ENCODE peak calls at places on chromosome 22, in six cellular contexts. One of them, this sample, is unnamed.

GRCh38 chr22:28283025-28283654 is 364.1 kb upstream of the PITPNB start:
- DNase-seq in IMR-90: peak
- DNase-seq in lower leg skin: no peak
- DNase-seq in testis: no peak
- DNase-seq in A549: no peak
- DNase-seq in adrenal gland: no peak
- DNase-seq in this sample: no peak

GRCh38 chr22:47632646-47633045 is 870.2 kb downstream of the TBC1D22A start:
- DNase-seq in IMR-90: no peak
- DNase-seq in lower leg skin: peak
- DNase-seq in adrenal gland: no peak
- DNase-seq in testis: no peak
- DNase-seq in A549: no peak
- DNase-seq in this sample: no peak

GRCh38 chr22:20016734-20017621 is at the start of gene ARVCF:
- DNase-seq in IMR-90: peak
- DNase-seq in A549: peak
- DNase-seq in adrenal gland: peak
- DNase-seq in testis: peak
- DNase-seq in lower leg skin: peak
- DNase-seq in this sample: peak

GRCh38 chr22:17980638-17981051 is 43.7 kb downstream of the MICAL3 start:
- DNase-seq in lower leg skin: no peak
- DNase-seq in testis: peak
- DNase-seq in adrenal gland: peak
- DNase-seq in IMR-90: peak
- DNase-seq in A549: no peak
- DNase-seq in this sample: peak

GRCh38 chr22:36765943-36766450 is 9.9 kb downstream of the IFT27 start:
- DNase-seq in testis: no peak
- DNase-seq in IMR-90: peak
- DNase-seq in A549: no peak
- DNase-seq in adrenal gland: no peak
- DNase-seq in lower leg skin: no peak
- DNase-seq in this sample: no peak

GRCh38 chr22:29306830-29307657 is 594 bp downstream of the GAS2L1 start:
- DNase-seq in adrenal gland: peak
- DNase-seq in IMR-90: peak
- DNase-seq in testis: peak
- DNase-seq in lower leg skin: peak
- DNase-seq in A549: peak
- DNase-seq in this sample: peak

GRCh38 chr22:36449776-36450175 is 31.7 kb downstream of the TXN2 start:
- DNase-seq in lower leg skin: no peak
- DNase-seq in IMR-90: no peak
- DNase-seq in testis: no peak
- DNase-seq in adrenal gland: no peak
- DNase-seq in A549: no peak
- DNase-seq in this sample: no peak

GRCh38 chr22:28444659-28445058 is 235.0 kb downstream of the TTC28 start:
- DNase-seq in lower leg skin: no peak
- DNase-seq in A549: no peak
- DNase-seq in IMR-90: no peak
- DNase-seq in testis: no peak
- DNase-seq in adrenal gland: peak
- DNase-seq in this sample: no peak

GRCh38 chr22:36151006-36151595 is 9.5 kb downstream of the APOL3 start:
- DNase-seq in lower leg skin: peak
- DNase-seq in adrenal gland: peak
- DNase-seq in IMR-90: no peak
- DNase-seq in A549: no peak
- DNase-seq in testis: no peak
- DNase-seq in this sample: peak

GRCh38 chr22:21943571-21944448 is 8.8 kb downstream of the PPM1F start:
- DNase-seq in lower leg skin: no peak
- DNase-seq in adrenal gland: no peak
- DNase-seq in A549: no peak
- DNase-seq in IMR-90: no peak
- DNase-seq in testis: no peak
- DNase-seq in this sample: no peak

GRCh38 chr22:36644333-36644757 is 59.2 kb downstream of the CACNG2 start:
- DNase-seq in adrenal gland: peak
- DNase-seq in A549: peak
- DNase-seq in lower leg skin: no peak
- DNase-seq in IMR-90: peak
- DNase-seq in testis: peak
- DNase-seq in this sample: peak

GRCh38 chr22:24400726-24401596 is 26.4 kb upstream of the ADORA2A start:
- DNase-seq in lower leg skin: no peak
- DNase-seq in A549: no peak
- DNase-seq in IMR-90: peak
- DNase-seq in adrenal gland: no peak
- DNase-seq in testis: no peak
- DNase-seq in this sample: no peak

GRCh38 chr22:19951351-19951750 is 9.7 kb upstream of the TXNRD2 start:
- DNase-seq in testis: peak
- DNase-seq in adrenal gland: peak
- DNase-seq in IMR-90: no peak
- DNase-seq in lower leg skin: no peak
- DNase-seq in A549: no peak
- DNase-seq in this sample: no peak

GRCh38 chr22:35961480-35961902 is 67.1 kb downstream of the RBFOX2 start:
- DNase-seq in testis: peak
- DNase-seq in adrenal gland: peak
- DNase-seq in A549: peak
- DNase-seq in lower leg skin: no peak
- DNase-seq in IMR-90: peak
- DNase-seq in this sample: no peak

GRCh38 chr22:33569547-33569946 is 350.7 kb downstream of the LARGE1 start:
- DNase-seq in lower leg skin: peak
- DNase-seq in testis: no peak
- DNase-seq in IMR-90: no peak
- DNase-seq in adrenal gland: no peak
- DNase-seq in A549: no peak
- DNase-seq in this sample: no peak

GRCh38 chr22:50325444-50326224 is 1.2 kb downstream of the DENND6B start:
- DNase-seq in IMR-90: no peak
- DNase-seq in testis: no peak
- DNase-seq in lower leg skin: no peak
- DNase-seq in A549: no peak
- DNase-seq in adrenal gland: no peak
- DNase-seq in this sample: no peak

GRCh38 chr22:28111501-28111900 is 192.4 kb upstream of the PITPNB start:
- DNase-seq in lower leg skin: no peak
- DNase-seq in A549: no peak
- DNase-seq in IMR-90: no peak
- DNase-seq in testis: no peak
- DNase-seq in adrenal gland: no peak
- DNase-seq in this sample: no peak

GRCh38 chr22:21923163-21923561 is 29.5 kb downstream of the PPM1F start:
- DNase-seq in A549: no peak
- DNase-seq in adrenal gland: no peak
- DNase-seq in IMR-90: no peak
- DNase-seq in testis: no peak
- DNase-seq in lower leg skin: no peak
- DNase-seq in this sample: no peak

GRCh38 chr22:26127126-26127525 is 42.1 kb upstream of the SEZ6L start:
- DNase-seq in IMR-90: no peak
- DNase-seq in testis: no peak
- DNase-seq in adrenal gland: no peak
- DNase-seq in A549: no peak
- DNase-seq in lower leg skin: no peak
- DNase-seq in this sample: no peak

GRCh38 chr22:19631899-19632670 is 82.2 kb upstream of the SEPTIN5 start:
- DNase-seq in IMR-90: peak
- DNase-seq in A549: peak
- DNase-seq in testis: peak
- DNase-seq in lower leg skin: peak
- DNase-seq in adrenal gland: peak
- DNase-seq in this sample: peak

GRCh38 chr22:29369460-29369859 is 18.9 kb downstream of the AP1B1 start:
- DNase-seq in testis: peak
- DNase-seq in A549: no peak
- DNase-seq in IMR-90: peak
- DNase-seq in lower leg skin: peak
- DNase-seq in adrenal gland: peak
- DNase-seq in this sample: peak

GRCh38 chr22:19811211-19811621 is 43.5 kb downstream of the GNB1L start:
- DNase-seq in lower leg skin: peak
- DNase-seq in testis: peak
- DNase-seq in A549: no peak
- DNase-seq in IMR-90: no peak
- DNase-seq in adrenal gland: no peak
- DNase-seq in this sample: no peak

GRCh38 chr22:29710922-29711593 is 8.7 kb upstream of the CABP7 start:
- DNase-seq in adrenal gland: peak
- DNase-seq in A549: no peak
- DNase-seq in lower leg skin: no peak
- DNase-seq in IMR-90: no peak
- DNase-seq in testis: peak
- DNase-seq in this sample: no peak

GRCh38 chr22:19085233-19086043 is 36.8 kb downstream of the DGCR2 start:
- DNase-seq in A549: peak
- DNase-seq in lower leg skin: peak
- DNase-seq in adrenal gland: no peak
- DNase-seq in IMR-90: peak
- DNase-seq in testis: no peak
- DNase-seq in this sample: peak

GRCh38 chr22:41491379-41492100 is 22.6 kb downstream of the ACO2 start:
- DNase-seq in lower leg skin: no peak
- DNase-seq in IMR-90: peak
- DNase-seq in testis: no peak
- DNase-seq in adrenal gland: no peak
- DNase-seq in A549: no peak
- DNase-seq in this sample: no peak

GRCh38 chr22:47228767-47229166 is 466.3 kb downstream of the TBC1D22A start:
- DNase-seq in lower leg skin: no peak
- DNase-seq in A549: no peak
- DNase-seq in testis: no peak
- DNase-seq in adrenal gland: no peak
- DNase-seq in IMR-90: no peak
- DNase-seq in this sample: no peak

GRCh38 chr22:25987948-25988347 is 181.3 kb upstream of the SEZ6L start:
- DNase-seq in IMR-90: no peak
- DNase-seq in lower leg skin: no peak
- DNase-seq in adrenal gland: no peak
- DNase-seq in A549: no peak
- DNase-seq in testis: no peak
- DNase-seq in this sample: no peak

GRCh38 chr22:49993649-49994360 is 18.8 kb downstream of the IL17REL start:
- DNase-seq in lower leg skin: peak
- DNase-seq in IMR-90: no peak
- DNase-seq in A549: no peak
- DNase-seq in testis: no peak
- DNase-seq in adrenal gland: no peak
- DNase-seq in this sample: no peak

GRCh38 chr22:31347251-31348008 is 1.3 kb upstream of the PATZ1 start:
- DNase-seq in adrenal gland: peak
- DNase-seq in A549: peak
- DNase-seq in IMR-90: peak
- DNase-seq in testis: peak
- DNase-seq in lower leg skin: peak
- DNase-seq in this sample: peak
- TF ChIP-seq POLR2A in adrenal gland: peak
- TF ChIP-seq POLR2A in A549: no peak
- TF ChIP-seq POLR2A in IMR-90: no peak
- TF ChIP-seq POLR2A in testis: no peak
- TF ChIP-seq POLR2A in lower leg skin: no peak
- TF ChIP-seq POLR2A in this sample: peak

DNA sequence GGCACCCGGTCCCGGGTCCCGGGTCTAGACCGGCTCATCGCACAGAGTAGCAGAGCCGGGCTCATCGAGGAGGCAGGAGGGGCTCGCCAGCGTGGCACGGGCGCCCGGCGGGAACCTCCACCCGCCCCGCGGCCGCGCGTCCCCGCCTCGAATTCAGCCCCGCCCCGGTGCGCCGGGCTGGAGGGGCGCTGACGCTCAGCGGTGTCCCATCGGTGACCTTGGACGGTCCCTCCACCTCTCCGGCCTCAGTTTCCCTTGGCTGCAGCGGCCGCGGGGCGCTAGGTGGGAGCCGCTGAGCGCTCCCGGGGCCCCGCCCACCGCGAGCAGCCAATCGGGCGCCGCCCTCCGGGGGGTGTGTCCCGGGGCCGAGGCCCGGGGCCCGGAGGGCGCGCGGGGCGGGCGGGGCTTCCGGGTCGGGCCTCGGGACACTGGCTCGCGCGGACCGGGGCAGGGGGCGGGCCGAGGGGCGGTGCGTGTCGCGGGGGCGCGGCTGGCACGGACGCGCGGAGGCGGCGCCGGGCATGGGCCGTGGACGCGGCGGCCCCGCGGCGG is at the start of gene PPARA:
- DNase-seq in IMR-90: peak
- DNase-seq in lower leg skin: peak
- DNase-seq in adrenal gland: peak
- DNase-seq in A549: peak
- DNase-seq in testis: peak
- DNase-seq in this sample: peak
- TF ChIP-seq POLR2A in IMR-90: no peak
- TF ChIP-seq POLR2A in lower leg skin: no peak
- TF ChIP-seq POLR2A in adrenal gland: no peak
- TF ChIP-seq POLR2A in A549: no peak
- TF ChIP-seq POLR2A in testis: no peak
- TF ChIP-seq POLR2A in this sample: no peak

GRCh38 chr22:32208681-32209080 is 3.8 kb upstream of the RFPL2 start:
- DNase-seq in IMR-90: no peak
- DNase-seq in testis: no peak
- DNase-seq in A549: no peak
- DNase-seq in lower leg skin: no peak
- DNase-seq in adrenal gland: no peak
- DNase-seq in this sample: no peak
- TF ChIP-seq POLR2A in IMR-90: no peak
- TF ChIP-seq POLR2A in testis: no peak
- TF ChIP-seq POLR2A in A549: no peak
- TF ChIP-seq POLR2A in lower leg skin: no peak
- TF ChIP-seq POLR2A in adrenal gland: no peak
- TF ChIP-seq POLR2A in this sample: no peak

GRCh38 chr22:42617155-42617983 is 2.7 kb upstream of the POLDIP3 start:
- DNase-seq in A549: no peak
- DNase-seq in adrenal gland: no peak
- DNase-seq in lower leg skin: no peak
- DNase-seq in testis: no peak
- DNase-seq in IMR-90: no peak
- DNase-seq in this sample: no peak

GRCh38 chr22:42613869-42614268 is 814 bp downstream of the POLDIP3 start:
- DNase-seq in lower leg skin: peak
- DNase-seq in A549: no peak
- DNase-seq in IMR-90: no peak
- DNase-seq in testis: no peak
- DNase-seq in adrenal gland: no peak
- DNase-seq in this sample: no peak

GRCh38 chr22:42612336-42612735 is 2.3 kb downstream of the POLDIP3 start:
- DNase-seq in lower leg skin: no peak
- DNase-seq in IMR-90: no peak
- DNase-seq in adrenal gland: no peak
- DNase-seq in A549: no peak
- DNase-seq in testis: no peak
- DNase-seq in this sample: no peak

GRCh38 chr22:42614312-42615091 is at the start of gene POLDIP3:
- DNase-seq in IMR-90: peak
- DNase-seq in adrenal gland: peak
- DNase-seq in testis: peak
- DNase-seq in A549: peak
- DNase-seq in lower leg skin: peak
- DNase-seq in this sample: peak

GRCh38 chr22:42615092-42615859 is 593 bp upstream of the POLDIP3 start:
- DNase-seq in adrenal gland: peak
- DNase-seq in A549: peak
- DNase-seq in testis: peak
- DNase-seq in lower leg skin: peak
- DNase-seq in IMR-90: peak
- DNase-seq in this sample: peak
- TF ChIP-seq POLR2A in adrenal gland: peak
- TF ChIP-seq POLR2A in A549: peak
- TF ChIP-seq POLR2A in testis: no peak
- TF ChIP-seq POLR2A in lower leg skin: peak
- TF ChIP-seq POLR2A in IMR-90: peak
- TF ChIP-seq POLR2A in this sample: peak

This sample was measured in erythroblast.